ENCODE peak calls at places on chromosomes 3 and 15, in six cellular contexts. B is GM23248, A is neural progenitor cell, H is HCT116, X is GM23338, W is OCI-LY7. K is an unnamed sample.

GRCh38 chr3:168096210-168096795 is 579 bp upstream of the GOLIM4 start:
- DNase-seq in X (peak; percentile 56), B (peak; percentile 96), W (peak; percentile 75), A (peak; percentile 67), H (peak; percentile 83), K (peak; percentile 84)

GRCh38 chr3:132135628-132136333 is 101.0 kb upstream of the CPNE4 start:
- DNase-seq in X (peak; percentile 31), H (peak; percentile 3), W (no peak), B (peak; percentile 98), A (peak; percentile 20), K (peak; percentile 19)

GRCh38 chr15:101068961-101069734 is 150.0 kb downstream of the LRRK1 start:
- DNase-seq in W (no peak), X (peak; percentile 96), H (no peak), A (peak; percentile 93), B (peak; percentile 16), K (peak; percentile 28)

GRCh38 chr15:53448215-53449001 is 311.1 kb downstream of the WDR72 start:
- DNase-seq in H (no peak), B (no peak), W (no peak), X (no peak), A (peak; percentile 52), K (no peak)

GRCh38 chr15:61227269-61228024 is 1.7 kb downstream of the RORA start:
- DNase-seq in X (peak; percentile 60), W (no peak), B (peak; percentile 80), A (peak; percentile 55), H (no peak), K (peak; percentile 35)

GRCh38 chr15:66096711-66097058 is 156.9 kb downstream of the MEGF11 start:
- DNase-seq in H (no peak), A (no peak), B (no peak), W (no peak), X (no peak), K (no peak)

GRCh38 chr3:186680869-186681268 is 15.1 kb downstream of the HRG start:
- DNase-seq in W (no peak), B (no peak), H (no peak), A (no peak), X (no peak), K (no peak)

GRCh38 chr15:62903437-62903836 is 139.1 kb upstream of the TPM1 start:
- DNase-seq in H (no peak), W (no peak), A (peak; percentile 55), B (no peak), X (no peak), K (no peak)

GRCh38 chr3:125481786-125482185 is 38.2 kb downstream of the SNX4 start:
- DNase-seq in A (no peak), H (no peak), B (peak; percentile 4), X (no peak), W (no peak), K (no peak)

GRCh38 chr15:65981837-65982696 is 112.8 kb downstream of the RAB11A start:
- DNase-seq in W (peak; percentile 75), H (peak; percentile 15), B (no peak), A (peak; percentile 83), X (peak; percentile 91), K (peak; percentile 69)

GRCh38 chr3:44913868-44914468 is 39.6 kb downstream of the TGM4 start:
- DNase-seq in W (peak; percentile 69), X (peak; percentile 89), H (peak; percentile 40), B (peak; percentile 79), A (peak; percentile 87), K (peak; percentile 84)

GRCh38 chr3:188365184-188365583 is 211.2 kb downstream of the LPP start:
- DNase-seq in W (no peak), X (no peak), H (no peak), A (no peak), B (no peak), K (no peak)

GRCh38 chr3:66496731-66497130 is 4.1 kb downstream of the LRIG1 start:
- DNase-seq in X (peak; percentile 75), W (peak; percentile 84), A (no peak), H (no peak), B (no peak), K (no peak)

GRCh38 chr3:99984668-99985067 is 129.6 kb downstream of the FILIP1L start:
- DNase-seq in W (no peak), X (no peak), B (no peak), A (no peak), H (no peak), K (no peak)
- TF ChIP-seq EZH2phosphoT487 in W (no peak), X (no peak), B (no peak), A (no peak), H (no peak), K (no peak)

GRCh38 chr3:46406440-46406785 is 453 bp downstream of the CCR5AS start:
- DNase-seq in B (no peak), X (no peak), H (no peak), W (no peak), A (no peak), K (no peak)
- H3K27ac ChIP-seq in B (no peak overlapping the region), X (no peak overlapping the region), H (no peak overlapping the region), W (no peak overlapping the region), A (no peak overlapping the region), K (peak overlapping the region; percentile 93)

DNA sequence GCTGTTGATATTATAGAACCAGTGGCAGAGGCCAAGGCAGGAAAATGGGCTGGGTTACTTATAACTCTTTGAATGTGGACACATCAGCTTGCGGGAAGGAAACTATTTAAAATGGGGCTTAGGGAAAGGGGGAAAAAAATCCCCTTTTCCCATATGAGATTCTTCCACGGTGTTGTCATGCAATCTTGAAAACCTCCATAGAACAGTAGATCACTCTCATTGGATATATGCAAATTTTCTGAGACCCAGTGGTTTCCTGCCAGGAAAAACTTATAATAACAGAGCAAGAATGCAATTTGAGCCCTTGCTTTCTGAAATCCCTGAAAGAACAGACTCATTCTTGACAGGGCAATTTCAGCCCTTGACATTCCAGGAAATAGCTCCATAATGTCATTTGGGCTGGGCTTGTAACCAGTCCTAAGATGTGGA is 31.1 kb downstream of the TMEM212 start:
- DNase-seq in B (peak; percentile 91), H (no peak), A (no peak), W (no peak), X (peak; percentile 47), K (peak; percentile 71)
- TF ChIP-seq EZH2phosphoT487 in B (no peak), H (no peak), A (no peak), W (no peak), X (no peak), K (no peak)

GRCh38 chr15:27692438-27692837 is 406.7 kb downstream of the OCA2 start:
- DNase-seq in A (no peak), H (no peak), B (no peak), X (no peak), W (no peak), K (no peak)

GRCh38 chr15:27690290-27690689 is 408.8 kb downstream of the OCA2 start:
- DNase-seq in H (no peak), B (no peak), X (peak; percentile 28), W (no peak), A (no peak), K (no peak)

GRCh38 chr15:27696530-27696929 is 402.6 kb downstream of the OCA2 start:
- DNase-seq in H (no peak), B (no peak), X (no peak), W (no peak), A (no peak), K (no peak)

GRCh38 chr15:27694506-27695077 is 404.5 kb downstream of the OCA2 start:
- DNase-seq in X (no peak), H (no peak), A (peak; percentile 22), B (no peak), W (no peak), K (peak; percentile 31)
- H3K27ac ChIP-seq in X (no peak overlapping the region), H (no peak overlapping the region), A (no peak overlapping the region), B (no peak overlapping the region), W (no peak overlapping the region), K (peak overlapping the region; percentile 87)